ENCODE peak calls at places on chromosomes 11 and 22, in nine cellular contexts. X is heart left ventricle, A is uterus, G is stomach, L is Peyer's patch, M is transverse colon, H is body of pancreas, F is suprapubic skin, R is K562. N is an unnamed sample.

GRCh38 chr11:47488111-47488510 is 39.2 kb upstream of the RAPSN start:
- DNase-seq in X (no peak), A (no peak), G (no peak), L (no peak), M (no peak), H (peak), F (no peak), R (no peak), N (no peak)

GRCh38 chr11:9868641-9869040 is 204.8 kb downstream of the SWAP70 start:
- DNase-seq in X (no peak), A (no peak), G (no peak), L (no peak), M (no peak), H (no peak), F (no peak), R (no peak), N (no peak)

GRCh38 chr11:82979824-82980223 is 78.3 kb downstream of the DDIAS start:
- DNase-seq in X (no peak), A (no peak), G (no peak), L (no peak), M (no peak), H (no peak), F (no peak), R (no peak), N (no peak)

GRCh38 chr11:120710354-120711187 is 199.0 kb downstream of the GRIK4 start:
- DNase-seq in X (no peak), A (peak), G (no peak), L (no peak), M (peak), H (peak), F (peak), R (no peak), N (peak)

GRCh38 chr22:48321986-48322545 is 1505.6 kb downstream of the BRD1 start:
- DNase-seq in X (no peak), A (no peak), G (no peak), L (peak), M (no peak), H (no peak), F (no peak), R (no peak), N (no peak)

GRCh38 chr11:8785998-8786397 is 103.4 kb downstream of the RPL27A start:
- DNase-seq in X (no peak), A (no peak), G (no peak), L (no peak), M (no peak), H (no peak), F (no peak), R (no peak), N (no peak)

GRCh38 chr11:13826505-13827278 is 135.8 kb upstream of the SPON1 start:
- DNase-seq in X (no peak), A (no peak), G (no peak), L (no peak), M (no peak), H (no peak), F (no peak), R (peak), N (no peak)

GRCh38 chr11:107570015-107570414 is 4.5 kb upstream of the ALKBH8 start:
- DNase-seq in X (no peak), A (no peak), G (no peak), L (no peak), M (no peak), H (no peak), F (no peak), R (no peak), N (no peak)

GRCh38 chr11:127454856-127455255 is 454.3 kb upstream of the KIRREL3 start:
- DNase-seq in X (no peak), A (no peak), G (no peak), L (no peak), M (no peak), H (no peak), F (no peak), R (no peak), N (no peak)

GRCh38 chr22:45928726-45929359 is 48.1 kb downstream of the WNT7B start:
- DNase-seq in X (no peak), A (no peak), G (no peak), L (no peak), M (no peak), H (no peak), F (no peak), R (no peak), N (no peak)

GRCh38 chr11:128235446-128235845 is 351.9 kb downstream of the ETS1 start:
- DNase-seq in X (no peak), A (no peak), G (no peak), L (no peak), M (no peak), H (no peak), F (no peak), R (no peak), N (no peak)

GRCh38 chr22:46604306-46604690 is 15.9 kb upstream of the GRAMD4 start:
- DNase-seq in X (no peak), A (no peak), G (no peak), L (no peak), M (peak), H (no peak), F (no peak), R (peak), N (peak)

GRCh38 chr11:76577199-76577920 is 93.2 kb downstream of the LRRC32 start:
- DNase-seq in X (peak), A (no peak), G (no peak), L (peak), M (peak), H (no peak), F (no peak), R (no peak), N (peak)

GRCh38 chr11:135062994-135063393 is 651.0 kb upstream of the B3GAT1 start:
- DNase-seq in X (no peak), A (no peak), G (no peak), L (no peak), M (no peak), H (no peak), F (no peak), R (no peak), N (no peak)

GRCh38 chr11:124893781-124894401 is 3.8 kb downstream of the ROBO4 start:
- DNase-seq in X (no peak), A (no peak), G (no peak), L (no peak), M (no peak), H (no peak), F (no peak), R (no peak), N (no peak)

GRCh38 chr11:43693731-43694130 is 13.2 kb downstream of the HSD17B12 start:
- DNase-seq in X (no peak), A (no peak), G (no peak), L (no peak), M (no peak), H (no peak), F (no peak), R (no peak), N (no peak)

GRCh38 chr11:65295571-65296338 is 18.9 kb upstream of the CDC42EP2 start:
- DNase-seq in X (no peak), A (no peak), G (no peak), L (no peak), M (no peak), H (no peak), F (no peak), R (no peak), N (no peak)

GRCh38 chr22:20102203-20102780 is 13.6 kb upstream of the RANBP1 start:
- DNase-seq in X (peak), A (no peak), G (no peak), L (peak), M (no peak), H (no peak), F (no peak), R (no peak), N (no peak)

GRCh38 chr22:29071261-29072045 is 1.4 kb upstream of the KREMEN1 start:
- DNase-seq in X (peak), A (peak), G (peak), L (peak), M (peak), H (peak), F (peak), R (no peak), N (no peak)

GRCh38 chr11:14451825-14452224 is 47.8 kb downstream of the COPB1 start:
- DNase-seq in X (no peak), A (no peak), G (no peak), L (no peak), M (no peak), H (no peak), F (no peak), R (no peak), N (no peak)

GRCh38 chr11:86592047-86592564 is 80.3 kb downstream of the ME3 start:
- DNase-seq in X (no peak), A (no peak), G (no peak), L (no peak), M (no peak), H (no peak), F (no peak), R (no peak), N (no peak)

GRCh38 chr11:128532016-128532570 is 55.3 kb downstream of the ETS1 start:
- DNase-seq in X (no peak), A (no peak), G (peak), L (no peak), M (no peak), H (peak), F (no peak), R (no peak), N (no peak)

GRCh38 chr11:100068116-100068515 is 619.0 kb upstream of the ARHGAP42 start:
- DNase-seq in X (no peak), A (no peak), G (no peak), L (no peak), M (no peak), H (no peak), F (no peak), R (no peak), N (no peak)

GRCh38 chr11:5476184-5476819 is 12.2 kb upstream of the OR52D1 start:
- DNase-seq in X (peak), A (no peak), G (peak), L (no peak), M (peak), H (peak), F (no peak), R (peak), N (peak)

GRCh38 chr11:125929445-125930075 is 16.3 kb upstream of the VSIG10L2 start:
- DNase-seq in X (no peak), A (no peak), G (no peak), L (no peak), M (no peak), H (no peak), F (peak), R (no peak), N (no peak)

GRCh38 chr11:126083829-126084607 is 21.4 kb upstream of the CDON start:
- DNase-seq in X (no peak), A (no peak), G (no peak), L (no peak), M (no peak), H (peak), F (no peak), R (no peak), N (no peak)

GRCh38 chr11:131875611-131876010 is 505.2 kb downstream of the NTM start:
- DNase-seq in X (no peak), A (no peak), G (no peak), L (no peak), M (no peak), H (no peak), F (no peak), R (no peak), N (no peak)

GRCh38 chr11:12090761-12091261 is 19.6 kb upstream of the MICAL2 start:
- DNase-seq in X (no peak), A (no peak), G (peak), L (peak), M (peak), H (peak), F (peak), R (no peak), N (no peak)

DNA sequence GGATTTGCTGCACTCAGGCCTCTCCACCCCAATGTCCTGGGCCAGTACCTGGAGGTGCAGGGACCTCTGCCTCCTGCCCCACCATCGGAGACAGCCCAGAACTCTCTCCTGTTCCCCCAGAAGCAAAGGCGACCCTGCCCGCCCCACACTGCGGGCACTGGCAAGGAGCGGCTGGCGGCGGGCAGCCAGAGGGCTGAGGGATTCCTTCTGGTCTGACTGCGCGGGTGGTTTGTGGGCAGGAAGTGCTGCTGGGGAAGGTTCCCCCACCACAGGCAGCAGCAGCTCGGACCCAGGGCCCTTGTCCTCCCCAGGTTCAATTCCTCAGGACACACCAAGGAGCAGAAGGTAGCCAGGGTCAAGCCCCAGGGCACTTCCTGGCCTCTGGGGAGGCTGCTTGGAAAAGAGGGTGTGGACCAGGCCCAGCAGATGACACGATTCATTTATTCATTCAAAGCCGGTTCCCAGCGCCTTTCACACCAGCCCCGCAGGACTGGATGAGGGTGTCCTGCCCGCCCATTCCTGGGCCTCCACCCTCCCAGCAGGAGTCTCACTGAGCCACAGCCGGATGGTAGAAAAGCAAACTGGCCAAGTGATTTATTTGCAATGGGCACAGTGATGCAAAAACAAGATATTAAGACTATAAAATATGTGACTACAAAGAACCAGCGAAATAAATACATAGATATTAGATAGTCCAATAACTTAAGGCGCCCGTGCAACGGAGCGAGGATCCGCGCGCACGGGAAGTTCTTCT is 1.2 kb downstream of the PHLDA2 start:
- DNase-seq in X (peak), A (no peak), G (no peak), L (peak), M (peak), H (no peak), F (no peak), R (peak), N (no peak)
- TF ChIP-seq POLR2A in X (no peak), A (no peak), G (no peak), L (no peak), M (no peak), H (no peak), F (no peak), R (no peak), N (no peak)

GRCh38 chr11:93361435-93361834 is 30.9 kb downstream of the DEUP1 start:
- DNase-seq in X (no peak), A (no peak), G (no peak), L (no peak), M (no peak), H (no peak), F (no peak), R (no peak), N (no peak)
- TF ChIP-seq CTCF in X (no peak), A (no peak), G (no peak), L (peak), M (peak), H (no peak), F (no peak), R (no peak), N (peak)

GRCh38 chr22:30474683-30475424 is 3.0 kb upstream of the SEC14L3 start:
- DNase-seq in X (no peak), A (no peak), G (peak), L (no peak), M (no peak), H (peak), F (no peak), R (no peak), N (no peak)
- H3K27ac ChIP-seq in X (no peak), A (no peak), G (no peak), L (no peak), M (no peak), H (no peak), F (no peak), R (no peak), N (no peak)

GRCh38 chr11:122157540-122158173 is 41.6 kb upstream of the BLID start:
- DNase-seq in X (no peak), A (no peak), G (no peak), L (no peak), M (no peak), H (no peak), F (no peak), R (no peak), N (no peak)
- TF ChIP-seq POLR2A in X (no peak), A (no peak), G (no peak), L (no peak), M (no peak), H (no peak), F (no peak), R (no peak), N (no peak)

GRCh38 chr22:27785818-27786217 is 15.7 kb downstream of the MN1 start:
- DNase-seq in X (no peak), A (no peak), G (no peak), L (no peak), M (no peak), H (no peak), F (no peak), R (no peak), N (no peak)
- TF ChIP-seq CTCF in X (no peak), A (no peak), G (no peak), L (no peak), M (no peak), H (no peak), F (no peak), R (no peak), N (no peak)

DNA sequence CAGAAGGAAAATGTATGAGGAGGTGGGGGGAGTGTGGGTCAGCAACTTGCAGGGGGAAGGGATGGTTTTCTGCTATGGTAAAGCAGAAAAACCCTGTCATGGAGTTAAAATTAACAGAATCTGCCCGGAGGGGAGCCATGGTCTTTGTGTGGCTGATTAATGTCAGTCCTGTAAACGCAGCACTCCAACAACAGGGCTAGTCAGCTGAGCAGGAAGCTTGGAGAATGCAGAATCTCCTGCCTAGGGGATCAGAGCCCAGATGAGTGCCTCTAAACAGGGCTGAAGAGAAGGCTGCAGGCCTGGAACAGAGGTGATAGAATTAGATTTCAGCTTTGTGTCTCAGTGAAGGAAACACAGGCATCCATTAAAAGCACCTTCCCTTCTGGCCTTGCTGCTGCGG is 140.9 kb upstream of the MTNR1B start:
- DNase-seq in X (no peak), A (no peak), G (no peak), L (no peak), M (no peak), H (no peak), F (no peak), R (no peak), N (no peak)
- H3K27ac ChIP-seq in X (no peak), A (no peak), G (no peak), L (no peak), M (no peak), H (no peak), F (no peak), R (no peak), N (no peak)

GRCh38 chr11:59114344-59114743 is 7.3 kb downstream of the FAM111B start:
- DNase-seq in X (no peak), A (no peak), G (no peak), L (no peak), M (no peak), H (no peak), F (no peak), R (no peak), N (no peak)
- TF ChIP-seq POLR2A in X (no peak), A (no peak), G (no peak), L (no peak), M (no peak), H (no peak), F (no peak), R (no peak), N (no peak)

DNA sequence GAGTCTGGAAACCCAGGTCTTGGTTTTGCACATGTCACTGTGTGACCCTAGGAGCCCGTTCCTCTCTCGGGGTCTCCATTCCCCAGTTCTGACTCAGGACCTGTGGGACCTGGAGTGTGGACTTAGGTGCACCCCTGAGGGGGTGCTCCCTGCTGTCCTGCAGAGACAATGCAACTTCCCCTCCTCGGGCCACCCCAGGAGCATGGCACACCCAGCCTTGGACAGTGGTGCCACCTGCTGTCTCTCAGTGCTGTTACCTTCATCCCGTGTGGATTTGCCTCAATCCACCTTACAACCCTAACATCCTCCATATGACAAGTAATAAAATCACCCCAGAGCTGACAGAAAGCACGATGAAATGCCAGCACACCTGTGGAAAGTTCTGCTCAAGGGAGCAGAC is 27.5 kb upstream of the CRYBB3 start:
- DNase-seq in X (peak), A (no peak), G (peak), L (no peak), M (peak), H (peak), F (no peak), R (no peak), N (peak)
- TF ChIP-seq CTCF in X (peak), A (peak), G (no peak), L (peak), M (peak), H (no peak), F (peak), R (peak), N (peak)

GRCh38 chr22:37373451-37373850 is 53.8 kb downstream of the ELFN2 start:
- DNase-seq in X (no peak), A (no peak), G (no peak), L (no peak), M (no peak), H (no peak), F (no peak), R (no peak), N (no peak)

GRCh38 chr22:37371911-37372310 is 55.4 kb downstream of the ELFN2 start:
- DNase-seq in X (no peak), A (no peak), G (no peak), L (no peak), M (no peak), H (no peak), F (no peak), R (no peak), N (no peak)

GRCh38 chr22:37369536-37369935 is 57.7 kb downstream of the ELFN2 start:
- DNase-seq in X (no peak), A (no peak), G (no peak), L (no peak), M (no peak), H (no peak), F (no peak), R (no peak), N (no peak)

GRCh38 chr22:37370306-37370979 is 56.8 kb downstream of the ELFN2 start:
- DNase-seq in X (peak), A (no peak), G (peak), L (no peak), M (peak), H (no peak), F (no peak), R (no peak), N (peak)

GRCh38 chr22:37371491-37371890 is 55.8 kb downstream of the ELFN2 start:
- DNase-seq in X (no peak), A (no peak), G (no peak), L (no peak), M (no peak), H (no peak), F (no peak), R (no peak), N (no peak)
- H3K27ac ChIP-seq in X (no peak), A (no peak), G (no peak), L (no peak), M (no peak), H (no peak), F (no peak), R (no peak), N (no peak)

DNA sequence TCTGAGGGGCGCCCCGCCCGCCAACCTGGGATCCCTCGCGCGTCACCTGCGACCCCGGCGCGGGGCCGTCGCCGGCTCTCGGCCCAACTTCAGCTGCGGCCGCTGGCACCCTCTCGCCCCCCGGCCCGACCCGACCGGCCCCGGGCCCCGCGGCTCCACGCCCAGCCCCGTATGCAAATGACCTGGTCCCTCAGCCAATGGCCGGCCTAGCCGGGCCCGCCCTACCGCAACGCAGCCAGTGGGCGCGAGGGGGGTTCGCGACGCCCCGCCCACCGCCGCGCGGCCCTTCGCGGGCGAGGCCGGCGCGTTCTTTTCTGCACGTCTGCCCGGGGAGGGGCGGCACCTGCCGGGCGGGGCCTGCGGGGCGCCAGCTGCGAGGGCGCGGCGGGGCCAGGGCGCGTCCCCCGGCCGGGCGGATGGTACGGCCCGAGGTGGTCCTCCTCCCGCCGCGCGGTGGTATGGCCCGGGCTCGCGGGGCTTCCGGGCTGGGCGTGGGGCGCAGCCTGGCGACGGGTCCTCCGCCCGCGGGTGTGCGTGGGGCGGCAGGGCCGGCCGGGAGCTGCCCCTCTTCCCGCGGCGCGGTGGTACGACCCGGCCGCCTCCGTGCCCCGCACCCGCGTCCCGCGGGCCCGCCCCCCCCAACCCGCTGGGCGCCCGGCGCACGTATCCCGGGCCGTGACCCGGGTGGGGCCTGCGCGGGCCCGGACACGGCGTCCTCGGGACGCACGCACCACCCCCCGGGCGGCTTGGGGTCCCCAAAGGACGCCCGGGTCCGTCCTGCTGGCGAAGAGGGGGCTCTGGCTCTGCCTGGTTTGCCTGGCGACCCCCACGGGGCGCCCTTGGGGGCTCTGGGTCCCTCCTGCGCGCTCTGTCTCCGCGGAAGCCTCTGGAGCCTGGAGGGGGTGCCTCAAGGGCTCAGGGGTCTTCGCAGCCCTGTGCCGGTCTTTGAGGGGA is 7.7 kb upstream of the PHRF1 start:
- DNase-seq in X (peak), A (peak), G (peak), L (peak), M (peak), H (peak), F (peak), R (peak), N (peak)
- TF ChIP-seq POLR2A in X (peak), A (peak), G (no peak), L (peak), M (peak), H (peak), F (no peak), R (no peak), N (peak)

N was measured in adrenal gland.